ENCODE peak calls at places on chromosomes 7 and 10, in four cellular contexts. One of them, this sample, is unnamed.
A peak's percentile ranks its signal among the peaks of the same experiment; 100 is the strongest.

GRCh38 chr10:74078037-74078436 is 72.6 kb downstream of the AP3M1 start:
- DNase-seq in HepG2: no peak
- DNase-seq in SK-N-SH: no peak
- DNase-seq in GM12878: peak; percentile 41
- DNase-seq in this sample: no peak

GRCh38 chr10:117391436-117392205 is 16.4 kb upstream of the PDZD8 start:
- DNase-seq in GM12878: no peak
- DNase-seq in SK-N-SH: no peak
- DNase-seq in HepG2: peak; percentile 68
- DNase-seq in this sample: no peak

GRCh38 chr7:90613088-90613498 is 17.0 kb downstream of the CDK14 start:
- DNase-seq in SK-N-SH: no peak
- DNase-seq in GM12878: peak; percentile 69
- DNase-seq in HepG2: no peak
- DNase-seq in this sample: no peak

GRCh38 chr7:32034052-32034451 is 36.2 kb downstream of the PDE1C start:
- DNase-seq in HepG2: no peak
- DNase-seq in GM12878: no peak
- DNase-seq in SK-N-SH: no peak
- DNase-seq in this sample: no peak

GRCh38 chr10:17616403-17617030 is 657 bp downstream of the HACD1 start:
- DNase-seq in SK-N-SH: peak; percentile 84
- DNase-seq in GM12878: no peak
- DNase-seq in HepG2: peak; percentile 64
- DNase-seq in this sample: peak; percentile 43

GRCh38 chr7:150411606-150412005 is 32.5 kb downstream of the ZNF775 start:
- DNase-seq in HepG2: no peak
- DNase-seq in GM12878: no peak
- DNase-seq in SK-N-SH: no peak
- DNase-seq in this sample: no peak

GRCh38 chr10:95860486-95861040 is 47.2 kb upstream of the CC2D2B start:
- DNase-seq in SK-N-SH: no peak
- DNase-seq in GM12878: no peak
- DNase-seq in HepG2: no peak
- DNase-seq in this sample: no peak

GRCh38 chr7:28160551-28160991 is 20.0 kb downstream of the JAZF1 start:
- DNase-seq in GM12878: no peak
- DNase-seq in HepG2: no peak
- DNase-seq in SK-N-SH: no peak
- DNase-seq in this sample: no peak

GRCh38 chr7:94511763-94512162 is 2.2 kb downstream of the CASD1 start:
- DNase-seq in GM12878: no peak
- DNase-seq in HepG2: no peak
- DNase-seq in SK-N-SH: no peak
- DNase-seq in this sample: no peak

GRCh38 chr7:35975851-35976454 is 175.1 kb downstream of the SEPTIN7 start:
- DNase-seq in SK-N-SH: peak; percentile 72
- DNase-seq in GM12878: peak; percentile 25
- DNase-seq in HepG2: peak; percentile 68
- DNase-seq in this sample: peak; percentile 36

GRCh38 chr10:98016781-98017475 is 13.5 kb downstream of the CRTAC1 start:
- DNase-seq in SK-N-SH: no peak
- DNase-seq in HepG2: no peak
- DNase-seq in GM12878: no peak
- DNase-seq in this sample: no peak

GRCh38 chr7:137715546-137715945 is 131.2 kb downstream of the DGKI start:
- DNase-seq in HepG2: no peak
- DNase-seq in SK-N-SH: no peak
- DNase-seq in GM12878: no peak
- DNase-seq in this sample: no peak

GRCh38 chr7:51324206-51324884 is 7.7 kb upstream of the COBL start:
- DNase-seq in HepG2: no peak
- DNase-seq in SK-N-SH: no peak
- DNase-seq in GM12878: no peak
- DNase-seq in this sample: no peak

GRCh38 chr10:97713351-97713827 is at the start of gene MARVELD1:
- DNase-seq in HepG2: no peak
- DNase-seq in SK-N-SH: peak; percentile 91
- DNase-seq in GM12878: no peak
- DNase-seq in this sample: peak; percentile 82

GRCh38 chr10:30897547-30897946 is 134.1 kb downstream of the ZNF438 start:
- DNase-seq in SK-N-SH: no peak
- DNase-seq in GM12878: no peak
- DNase-seq in HepG2: no peak
- DNase-seq in this sample: no peak

GRCh38 chr7:117872565-117873055 is 631 bp downstream of the CTTNBP2 start:
- DNase-seq in GM12878: no peak
- DNase-seq in SK-N-SH: no peak
- DNase-seq in HepG2: no peak
- DNase-seq in this sample: no peak

GRCh38 chr7:99029481-99030144 is 114.3 kb downstream of the SMURF1 start:
- DNase-seq in GM12878: no peak
- DNase-seq in HepG2: no peak
- DNase-seq in SK-N-SH: no peak
- DNase-seq in this sample: no peak

GRCh38 chr10:58952747-58953466 is 223.5 kb upstream of the PHYHIPL start:
- DNase-seq in SK-N-SH: peak; percentile 36
- DNase-seq in GM12878: peak; percentile 19
- DNase-seq in HepG2: peak; percentile 53
- DNase-seq in this sample: peak; percentile 23

GRCh38 chr10:1462032-1462431 is 275.3 kb downstream of the ADARB2 start:
- DNase-seq in HepG2: no peak
- DNase-seq in SK-N-SH: no peak
- DNase-seq in GM12878: no peak
- DNase-seq in this sample: no peak

GRCh38 chr10:122010405-122011050 is 21.6 kb downstream of the TACC2 start:
- DNase-seq in GM12878: no peak
- DNase-seq in SK-N-SH: no peak
- DNase-seq in HepG2: no peak
- DNase-seq in this sample: no peak

GRCh38 chr10:129960493-129961273 is 3.4 kb downstream of the EBF3 start:
- DNase-seq in SK-N-SH: no peak
- DNase-seq in GM12878: no peak
- DNase-seq in HepG2: no peak
- DNase-seq in this sample: no peak

GRCh38 chr10:3746634-3747033 is 38.4 kb downstream of the KLF6 start:
- DNase-seq in SK-N-SH: no peak
- DNase-seq in HepG2: no peak
- DNase-seq in GM12878: no peak
- DNase-seq in this sample: no peak

GRCh38 chr7:133851416-133851815 is 275.7 kb upstream of the LRGUK start:
- DNase-seq in HepG2: no peak
- DNase-seq in GM12878: no peak
- DNase-seq in SK-N-SH: no peak
- DNase-seq in this sample: no peak

GRCh38 chr7:120874722-120875121 is 16.8 kb upstream of the TSPAN12 start:
- DNase-seq in HepG2: no peak
- DNase-seq in GM12878: no peak
- DNase-seq in SK-N-SH: no peak
- DNase-seq in this sample: no peak

GRCh38 chr7:120873367-120873766 is 15.4 kb upstream of the TSPAN12 start:
- DNase-seq in GM12878: no peak
- DNase-seq in SK-N-SH: no peak
- DNase-seq in HepG2: no peak
- DNase-seq in this sample: no peak

GRCh38 chr7:120874016-120874415 is 16.1 kb upstream of the TSPAN12 start:
- DNase-seq in GM12878: no peak
- DNase-seq in SK-N-SH: no peak
- DNase-seq in HepG2: no peak
- DNase-seq in this sample: no peak

GRCh38 chr7:120876922-120877321 is 19.0 kb upstream of the TSPAN12 start:
- DNase-seq in SK-N-SH: no peak
- DNase-seq in HepG2: no peak
- DNase-seq in GM12878: no peak
- DNase-seq in this sample: no peak

GRCh38 chr7:120877706-120878105 is 19.8 kb upstream of the TSPAN12 start:
- DNase-seq in SK-N-SH: no peak
- DNase-seq in HepG2: no peak
- DNase-seq in GM12878: no peak
- DNase-seq in this sample: no peak
- TF ChIP-seq NFIC in SK-N-SH: no peak
- TF ChIP-seq NFIC in HepG2: no peak
- TF ChIP-seq NFIC in GM12878: no peak
- TF ChIP-seq NFIC in this sample: no peak

GRCh38 chr10:82558208-82558607 is 683.2 kb downstream of the NRG3 start:
- DNase-seq in GM12878: no peak
- DNase-seq in HepG2: no peak
- DNase-seq in SK-N-SH: no peak
- DNase-seq in this sample: no peak
- TF ChIP-seq GABPA in GM12878: no peak
- TF ChIP-seq GABPA in HepG2: no peak
- TF ChIP-seq GABPA in SK-N-SH: no peak
- TF ChIP-seq GABPA in this sample: no peak

DNA sequence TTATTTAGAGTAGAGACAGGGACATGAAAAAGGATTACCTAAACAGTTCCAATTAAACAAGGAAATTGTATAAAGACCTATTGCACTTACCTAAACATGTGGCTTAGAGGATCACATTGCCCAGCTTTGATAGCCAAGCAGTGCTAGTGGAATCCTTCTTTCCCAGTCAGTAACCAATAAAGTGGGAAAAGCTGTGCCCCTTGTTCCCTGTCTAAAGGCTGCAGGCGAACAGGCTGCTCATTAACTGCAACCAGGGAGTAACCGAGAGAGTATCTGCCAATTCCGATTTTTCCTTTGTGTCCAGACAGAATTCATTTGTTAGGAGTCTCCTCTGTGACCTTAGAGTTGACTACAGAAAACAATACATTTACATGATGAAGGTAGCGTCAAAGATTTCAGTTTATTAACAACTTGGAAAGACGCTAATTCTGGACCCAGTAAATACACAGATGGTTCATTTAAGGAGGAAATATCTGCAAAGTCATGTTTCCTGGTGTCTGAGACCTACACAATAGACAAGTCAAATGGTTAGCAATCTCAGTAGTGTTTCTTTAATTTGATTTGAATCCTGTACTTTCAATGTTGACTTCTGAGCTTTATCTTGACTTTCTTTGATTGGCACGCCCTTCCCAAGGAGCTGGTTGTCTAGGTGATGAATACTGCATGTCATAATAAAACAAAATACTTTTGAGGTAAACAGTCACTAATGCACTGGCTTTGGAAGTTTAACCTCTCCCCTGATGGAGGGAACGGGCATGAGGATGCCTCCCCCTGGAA is 57.3 kb upstream of the MET start:
- DNase-seq in GM12878: no peak
- DNase-seq in SK-N-SH: no peak
- DNase-seq in HepG2: no peak
- DNase-seq in this sample: no peak
- TF ChIP-seq NFIC in GM12878: no peak
- TF ChIP-seq NFIC in SK-N-SH: no peak
- TF ChIP-seq NFIC in HepG2: no peak
- TF ChIP-seq NFIC in this sample: no peak

GRCh38 chr7:2673934-2674333 is 14.1 kb upstream of the AMZ1 start:
- DNase-seq in SK-N-SH: no peak
- DNase-seq in GM12878: no peak
- DNase-seq in HepG2: no peak
- DNase-seq in this sample: no peak

GRCh38 chr7:2670720-2671391 is 17.1 kb upstream of the AMZ1 start:
- DNase-seq in HepG2: peak; percentile 54
- DNase-seq in SK-N-SH: peak; percentile 96
- DNase-seq in GM12878: no peak
- DNase-seq in this sample: peak; percentile 81

GRCh38 chr7:2680256-2680655 is 7.7 kb upstream of the AMZ1 start:
- DNase-seq in SK-N-SH: no peak
- DNase-seq in HepG2: no peak
- DNase-seq in GM12878: no peak
- DNase-seq in this sample: no peak

GRCh38 chr7:2670171-2670570 is 17.8 kb upstream of the AMZ1 start:
- DNase-seq in SK-N-SH: no peak
- DNase-seq in HepG2: no peak
- DNase-seq in GM12878: no peak
- DNase-seq in this sample: no peak

GRCh38 chr7:2675256-2675764 is 12.7 kb upstream of the AMZ1 start:
- DNase-seq in SK-N-SH: no peak
- DNase-seq in HepG2: no peak
- DNase-seq in GM12878: no peak
- DNase-seq in this sample: no peak
- TF ChIP-seq GABPA in SK-N-SH: no peak
- TF ChIP-seq GABPA in HepG2: no peak
- TF ChIP-seq GABPA in GM12878: no peak
- TF ChIP-seq GABPA in this sample: no peak

GRCh38 chr7:84985073-84985784 is 201.6 kb downstream of the SEMA3D start:
- DNase-seq in GM12878: no peak
- DNase-seq in SK-N-SH: no peak
- DNase-seq in HepG2: no peak
- DNase-seq in this sample: no peak
- TF ChIP-seq NFIC in GM12878: no peak
- TF ChIP-seq NFIC in SK-N-SH: no peak
- TF ChIP-seq NFIC in HepG2: no peak
- TF ChIP-seq NFIC in this sample: no peak

GRCh38 chr10:93548376-93549071 is 17.9 kb upstream of the FFAR4 start:
- DNase-seq in SK-N-SH: no peak
- DNase-seq in GM12878: no peak
- DNase-seq in HepG2: no peak
- DNase-seq in this sample: no peak
- TF ChIP-seq GABPA in SK-N-SH: no peak
- TF ChIP-seq GABPA in GM12878: no peak
- TF ChIP-seq GABPA in HepG2: no peak
- TF ChIP-seq GABPA in this sample: no peak

DNA sequence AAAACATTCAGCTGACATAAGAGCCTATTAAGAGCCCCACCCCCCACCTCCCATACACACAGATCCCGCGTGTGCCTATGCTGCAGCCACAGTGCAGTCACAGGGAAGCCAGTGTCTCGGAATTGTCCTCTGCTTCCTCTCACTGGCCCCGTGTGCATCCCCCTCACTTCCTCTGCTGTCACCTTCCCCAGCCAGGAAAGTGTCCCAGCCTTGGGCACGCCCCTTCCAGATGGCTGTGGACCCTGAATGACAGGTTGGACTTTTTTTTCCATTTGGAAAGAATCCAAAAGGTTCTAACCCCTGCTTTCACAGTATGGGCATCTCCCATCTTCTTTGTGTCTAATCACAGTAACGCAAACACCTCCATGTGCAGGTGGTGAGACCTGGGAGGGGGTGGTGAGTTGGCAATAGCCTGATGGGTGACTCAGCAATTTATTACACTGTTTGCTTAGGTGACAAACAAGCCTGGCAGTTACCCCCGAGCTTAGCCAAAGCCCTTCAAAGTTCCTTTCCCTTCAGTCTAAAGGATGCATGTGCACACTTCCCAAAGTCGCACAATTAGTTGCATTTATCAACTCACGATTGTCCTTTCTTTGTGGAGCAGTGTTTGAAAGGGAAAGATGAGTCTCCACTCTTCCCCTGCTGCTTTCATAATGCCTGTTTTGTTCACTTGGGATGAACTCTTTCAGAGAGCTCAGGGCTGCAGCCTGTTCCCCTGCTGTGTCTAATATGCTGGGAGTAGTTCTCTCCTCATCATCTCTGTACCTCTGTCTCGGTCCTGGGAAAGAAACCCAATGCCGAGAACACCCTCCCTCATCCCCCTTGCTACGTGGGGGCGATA is 67.5 kb upstream of the EFCAB10 start:
- DNase-seq in SK-N-SH: peak; percentile 57
- DNase-seq in GM12878: no peak
- DNase-seq in HepG2: peak; percentile 65
- DNase-seq in this sample: no peak
- TF ChIP-seq NFIC in SK-N-SH: no peak
- TF ChIP-seq NFIC in GM12878: no peak
- TF ChIP-seq NFIC in HepG2: no peak
- TF ChIP-seq NFIC in this sample: peak; percentile 72

This sample was measured in K562.